ENCODE peak calls at places on chromosomes 7 and 10, in eight cellular contexts. One of them, this sample, is unnamed.

GRCh38 chr10:75263806-75264205 is 28.0 kb upstream of the COMTD1 start:
- DNase-seq in K562: no peak
- DNase-seq in SK-N-SH: no peak
- DNase-seq in HCT116: no peak
- DNase-seq in endothelial cell of umbilical vein: no peak
- DNase-seq in H1: no peak
- DNase-seq in HepG2: no peak
- DNase-seq in GM12878: no peak
- DNase-seq in this sample: no peak

GRCh38 chr10:29908977-29909376 is 150.4 kb downstream of the JCAD start:
- DNase-seq in K562: no peak
- DNase-seq in SK-N-SH: no peak
- DNase-seq in HCT116: no peak
- DNase-seq in endothelial cell of umbilical vein: peak; percentile 33
- DNase-seq in H1: no peak
- DNase-seq in HepG2: no peak
- DNase-seq in GM12878: no peak
- DNase-seq in this sample: no peak

GRCh38 chr10:83310688-83311087 is 828.6 kb upstream of the GHITM start:
- DNase-seq in K562: no peak
- DNase-seq in SK-N-SH: no peak
- DNase-seq in HCT116: no peak
- DNase-seq in endothelial cell of umbilical vein: no peak
- DNase-seq in H1: no peak
- DNase-seq in HepG2: no peak
- DNase-seq in GM12878: no peak
- DNase-seq in this sample: peak; percentile 30

GRCh38 chr10:82811621-82812020 is 936.6 kb downstream of the NRG3 start:
- DNase-seq in K562: peak; percentile 6
- DNase-seq in SK-N-SH: peak; percentile 11
- DNase-seq in HCT116: no peak
- DNase-seq in endothelial cell of umbilical vein: peak; percentile 21
- DNase-seq in H1: peak; percentile 82
- DNase-seq in HepG2: no peak
- DNase-seq in GM12878: no peak
- DNase-seq in this sample: peak; percentile 65

GRCh38 chr10:72638586-72639440 is 12.9 kb upstream of the MICU1 start:
- DNase-seq in K562: no peak
- DNase-seq in SK-N-SH: no peak
- DNase-seq in HCT116: no peak
- DNase-seq in endothelial cell of umbilical vein: no peak
- DNase-seq in H1: no peak
- DNase-seq in HepG2: peak; percentile 83
- DNase-seq in GM12878: no peak
- DNase-seq in this sample: no peak

GRCh38 chr10:54363390-54363789 is 437.6 kb downstream of the PCDH15 start:
- DNase-seq in K562: no peak
- DNase-seq in SK-N-SH: no peak
- DNase-seq in HCT116: no peak
- DNase-seq in endothelial cell of umbilical vein: no peak
- DNase-seq in H1: no peak
- DNase-seq in HepG2: no peak
- DNase-seq in GM12878: no peak
- DNase-seq in this sample: no peak

GRCh38 chr10:128576916-128577670 is 450.9 kb upstream of the MKI67 start:
- DNase-seq in K562: no peak
- DNase-seq in SK-N-SH: no peak
- DNase-seq in HCT116: peak; percentile 29
- DNase-seq in endothelial cell of umbilical vein: no peak
- DNase-seq in H1: no peak
- DNase-seq in HepG2: no peak
- DNase-seq in GM12878: no peak
- DNase-seq in this sample: peak; percentile 46

GRCh38 chr10:94351089-94351488 is 11.7 kb downstream of the NOC3L start:
- DNase-seq in K562: no peak
- DNase-seq in SK-N-SH: no peak
- DNase-seq in HCT116: no peak
- DNase-seq in endothelial cell of umbilical vein: no peak
- DNase-seq in H1: no peak
- DNase-seq in HepG2: no peak
- DNase-seq in GM12878: no peak
- DNase-seq in this sample: no peak

GRCh38 chr7:42174391-42174848 is 62.6 kb downstream of the GLI3 start:
- DNase-seq in K562: no peak
- DNase-seq in SK-N-SH: no peak
- DNase-seq in HCT116: no peak
- DNase-seq in endothelial cell of umbilical vein: no peak
- DNase-seq in H1: no peak
- DNase-seq in HepG2: no peak
- DNase-seq in GM12878: no peak
- DNase-seq in this sample: no peak

GRCh38 chr10:84367256-84367655 is 38.9 kb downstream of the CCSER2 start:
- DNase-seq in K562: no peak
- DNase-seq in SK-N-SH: no peak
- DNase-seq in HCT116: no peak
- DNase-seq in endothelial cell of umbilical vein: no peak
- DNase-seq in H1: no peak
- DNase-seq in HepG2: no peak
- DNase-seq in GM12878: no peak
- DNase-seq in this sample: no peak

GRCh38 chr7:121515651-121516401 is 119.7 kb upstream of the FAM3C start:
- DNase-seq in K562: no peak
- DNase-seq in SK-N-SH: no peak
- DNase-seq in HCT116: no peak
- DNase-seq in endothelial cell of umbilical vein: no peak
- DNase-seq in H1: no peak
- DNase-seq in HepG2: no peak
- DNase-seq in GM12878: no peak
- DNase-seq in this sample: no peak

GRCh38 chr10:11919271-11919670 is 96.1 kb downstream of the PROSER2 start:
- DNase-seq in K562: no peak
- DNase-seq in SK-N-SH: no peak
- DNase-seq in HCT116: no peak
- DNase-seq in endothelial cell of umbilical vein: no peak
- DNase-seq in H1: no peak
- DNase-seq in HepG2: no peak
- DNase-seq in GM12878: no peak
- DNase-seq in this sample: no peak

DNA sequence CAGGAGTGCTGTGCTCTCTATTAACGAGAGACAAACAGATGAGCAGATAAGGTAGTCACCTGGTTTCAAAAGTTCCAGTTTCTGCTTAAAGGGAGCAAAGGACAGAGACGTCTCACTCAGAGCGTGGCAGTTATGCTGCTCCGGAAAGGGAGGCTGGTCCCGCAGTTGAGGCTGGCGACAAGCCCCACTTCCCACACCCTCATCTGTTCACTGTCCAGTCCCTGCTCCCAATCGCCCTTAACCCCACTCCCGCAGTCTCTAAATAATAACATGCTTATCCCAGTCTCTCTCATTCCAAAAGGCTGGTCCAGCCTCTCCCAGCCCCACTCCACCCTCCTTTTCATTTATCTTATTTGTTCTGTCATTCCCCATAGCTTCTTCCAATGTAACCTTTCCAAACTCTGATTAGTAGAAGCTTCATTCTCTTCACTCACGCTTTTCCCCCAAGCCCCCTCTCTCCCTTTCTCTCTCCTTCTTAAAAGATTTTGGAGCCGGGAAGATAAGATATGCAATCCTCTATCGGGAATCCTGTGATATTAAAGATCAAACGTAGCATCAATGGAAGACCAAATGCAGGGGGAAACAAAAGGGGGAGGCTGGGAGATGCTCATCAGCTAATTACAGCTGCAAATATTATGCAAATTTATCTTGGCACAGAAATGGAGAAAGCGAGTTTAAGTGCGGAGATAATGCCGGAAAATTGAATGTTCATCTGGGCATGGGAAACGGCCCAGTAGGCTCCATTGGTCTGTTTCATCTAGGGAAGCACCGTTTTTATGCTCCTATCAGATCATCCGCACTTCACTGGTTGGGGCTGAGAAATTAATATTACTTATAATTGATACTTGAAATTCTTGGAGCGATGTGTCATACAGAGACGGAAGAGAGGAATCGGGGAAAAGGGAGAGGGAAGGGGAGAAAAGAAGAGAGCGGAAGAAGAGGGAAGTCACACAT is 16.3 kb upstream of the GATA3 start:
- DNase-seq in K562: no peak
- DNase-seq in SK-N-SH: no peak
- DNase-seq in HCT116: no peak
- DNase-seq in endothelial cell of umbilical vein: peak; percentile 13
- DNase-seq in H1: no peak
- DNase-seq in HepG2: no peak
- DNase-seq in GM12878: no peak
- DNase-seq in this sample: no peak
- H3K4me2 ChIP-seq in K562: no peak overlapping the region
- H3K4me2 ChIP-seq in SK-N-SH: no peak overlapping the region
- H3K4me2 ChIP-seq in HCT116: no peak overlapping the region
- H3K4me2 ChIP-seq in endothelial cell of umbilical vein: no peak overlapping the region
- H3K4me2 ChIP-seq in H1: no peak overlapping the region
- H3K4me2 ChIP-seq in HepG2: no peak overlapping the region
- H3K4me2 ChIP-seq in GM12878: no peak overlapping the region
- H3K4me2 ChIP-seq in this sample: no peak overlapping the region

DNA sequence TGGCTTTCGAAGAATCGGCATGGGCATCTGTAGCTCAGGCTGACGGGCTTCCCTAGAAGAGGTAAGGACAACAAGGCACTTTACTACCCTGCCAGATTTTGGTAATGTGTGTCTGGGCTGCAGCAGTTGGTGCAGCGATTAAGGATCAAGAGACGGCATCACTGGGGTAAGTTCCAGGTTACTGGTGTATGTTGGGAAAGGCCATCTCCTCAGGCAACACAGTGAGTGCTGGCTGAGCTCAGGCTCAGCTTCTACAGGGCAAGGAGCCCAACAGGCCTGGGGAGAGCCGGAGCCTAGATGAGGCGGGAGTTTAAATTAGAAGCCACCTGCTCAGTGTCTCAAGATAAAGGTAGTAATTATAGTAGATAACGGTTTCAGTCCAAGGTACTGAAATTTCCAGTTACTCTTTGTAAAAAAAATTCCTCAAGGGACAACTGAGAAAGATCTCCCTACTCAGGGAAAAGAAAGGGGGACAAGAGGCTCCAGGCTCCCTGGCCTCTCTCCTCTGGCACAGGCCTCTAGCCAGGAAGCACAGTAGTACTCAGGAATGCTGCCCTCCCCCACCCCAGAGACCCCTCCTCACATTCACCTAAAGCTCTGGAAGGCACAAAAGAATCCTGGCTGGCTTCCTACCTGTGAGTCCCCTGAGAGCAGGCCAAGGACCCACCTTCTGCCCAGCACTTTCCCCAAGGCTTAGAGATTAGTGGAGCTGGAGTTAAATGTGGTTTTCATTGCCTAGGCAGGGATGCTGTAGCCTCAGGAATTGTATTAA is 3.9 kb downstream of the CXCL12 start:
- DNase-seq in K562: no peak
- DNase-seq in SK-N-SH: peak; percentile 37
- DNase-seq in HCT116: no peak
- DNase-seq in endothelial cell of umbilical vein: no peak
- DNase-seq in H1: no peak
- DNase-seq in HepG2: no peak
- DNase-seq in GM12878: no peak
- DNase-seq in this sample: peak; percentile 39
- H4K20me1 ChIP-seq in K562: peaks cover 7% of the 10 kb centered on the region
- H4K20me1 ChIP-seq in SK-N-SH: peaks cover 46% of the 10 kb centered on the region
- H4K20me1 ChIP-seq in HCT116: no peaks in the 10 kb centered on the region
- H4K20me1 ChIP-seq in endothelial cell of umbilical vein: no peaks in the 10 kb centered on the region
- H4K20me1 ChIP-seq in H1: no peaks in the 10 kb centered on the region
- H4K20me1 ChIP-seq in HepG2: no peaks in the 10 kb centered on the region
- H4K20me1 ChIP-seq in GM12878: no peaks in the 10 kb centered on the region
- H4K20me1 ChIP-seq in this sample: no peaks in the 10 kb centered on the region

GRCh38 chr7:51223505-51223904 is 93.1 kb downstream of the COBL start:
- DNase-seq in K562: no peak
- DNase-seq in SK-N-SH: no peak
- DNase-seq in HCT116: no peak
- DNase-seq in endothelial cell of umbilical vein: no peak
- DNase-seq in H1: peak; percentile 20
- DNase-seq in HepG2: no peak
- DNase-seq in GM12878: no peak
- DNase-seq in this sample: no peak
- TF ChIP-seq POLR2AphosphoS5 in K562: no peak
- TF ChIP-seq POLR2AphosphoS5 in SK-N-SH: no peak
- TF ChIP-seq POLR2AphosphoS5 in HCT116: no peak
- TF ChIP-seq POLR2AphosphoS5 in endothelial cell of umbilical vein: no peak
- TF ChIP-seq POLR2AphosphoS5 in H1: no peak
- TF ChIP-seq POLR2AphosphoS5 in HepG2: no peak
- TF ChIP-seq POLR2AphosphoS5 in GM12878: no peak
- TF ChIP-seq POLR2AphosphoS5 in this sample: no peak

GRCh38 chr10:35379226-35380137 is 43.2 kb downstream of the CCNY start:
- DNase-seq in K562: peak; percentile 94
- DNase-seq in SK-N-SH: no peak
- DNase-seq in HCT116: no peak
- DNase-seq in endothelial cell of umbilical vein: peak; percentile 99
- DNase-seq in H1: peak; percentile 55
- DNase-seq in HepG2: no peak
- DNase-seq in GM12878: peak; percentile 60
- DNase-seq in this sample: peak; percentile 67

GRCh38 chr10:35378547-35379210 is 42.4 kb downstream of the CCNY start:
- DNase-seq in K562: peak; percentile 79
- DNase-seq in SK-N-SH: no peak
- DNase-seq in HCT116: no peak
- DNase-seq in endothelial cell of umbilical vein: peak; percentile 73
- DNase-seq in H1: peak; percentile 41
- DNase-seq in HepG2: no peak
- DNase-seq in GM12878: no peak
- DNase-seq in this sample: no peak

GRCh38 chr10:35372329-35372728 is 36.0 kb downstream of the CCNY start:
- DNase-seq in K562: no peak
- DNase-seq in SK-N-SH: no peak
- DNase-seq in HCT116: no peak
- DNase-seq in endothelial cell of umbilical vein: peak; percentile 87
- DNase-seq in H1: no peak
- DNase-seq in HepG2: no peak
- DNase-seq in GM12878: no peak
- DNase-seq in this sample: no peak

GRCh38 chr10:35375091-35375765 is 38.9 kb downstream of the CCNY start:
- DNase-seq in K562: no peak
- DNase-seq in SK-N-SH: no peak
- DNase-seq in HCT116: no peak
- DNase-seq in endothelial cell of umbilical vein: no peak
- DNase-seq in H1: peak; percentile 10
- DNase-seq in HepG2: no peak
- DNase-seq in GM12878: no peak
- DNase-seq in this sample: no peak

DNA sequence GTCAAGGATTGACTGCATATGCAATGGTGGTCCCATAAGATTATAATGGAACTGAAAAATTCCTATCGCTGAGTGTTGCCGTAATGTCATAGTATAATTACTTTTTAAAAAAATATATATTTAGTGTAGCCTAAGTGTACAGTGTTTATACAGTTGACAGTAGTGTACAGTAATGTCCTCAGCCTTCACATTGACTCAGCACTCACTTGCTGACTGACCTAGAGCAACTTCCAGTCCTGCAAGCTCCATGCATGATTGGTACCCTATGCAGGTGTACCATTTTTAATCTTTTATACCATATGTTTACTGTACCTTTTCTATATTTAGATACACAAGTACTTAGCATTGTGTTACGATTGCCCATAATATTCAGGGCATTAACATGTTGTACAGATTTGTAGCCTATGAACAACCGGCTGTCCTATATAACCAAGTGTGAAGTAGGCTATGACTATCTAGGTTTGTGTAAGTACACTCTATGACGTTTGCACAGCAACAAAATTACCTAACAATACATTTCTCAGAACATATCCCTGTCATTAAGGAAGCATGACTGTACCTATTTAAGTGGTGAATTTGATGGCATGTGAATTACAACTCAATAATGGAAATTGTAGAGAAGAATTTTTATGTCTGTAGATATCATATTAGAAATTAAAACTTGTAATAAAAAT is 40.9 kb downstream of the CCNY start:
- DNase-seq in K562: no peak
- DNase-seq in SK-N-SH: no peak
- DNase-seq in HCT116: no peak
- DNase-seq in endothelial cell of umbilical vein: no peak
- DNase-seq in H1: no peak
- DNase-seq in HepG2: no peak
- DNase-seq in GM12878: no peak
- DNase-seq in this sample: no peak
- H3K4me2 ChIP-seq in K562: peak overlapping the region; percentile 19
- H3K4me2 ChIP-seq in SK-N-SH: no peak overlapping the region
- H3K4me2 ChIP-seq in HCT116: no peak overlapping the region
- H3K4me2 ChIP-seq in endothelial cell of umbilical vein: no peak overlapping the region
- H3K4me2 ChIP-seq in H1: no peak overlapping the region
- H3K4me2 ChIP-seq in HepG2: no peak overlapping the region
- H3K4me2 ChIP-seq in GM12878: no peak overlapping the region
- H3K4me2 ChIP-seq in this sample: no peak overlapping the region

This sample was measured in GM23338.